ENCODE peak calls at places on chromosomes 11 and 22, in four cellular contexts. U is right lobe of liver, G is left ventricle myocardium inferior, T is esophagus squamous epithelium. Z is an unnamed sample.

GRCh38 chr22:36387914-36388864 is at the start of gene MYH9:
- DNase-seq in U (peak; percentile 100), G (peak; percentile 100), T (peak; percentile 97), Z (peak; percentile 99)

GRCh38 chr22:28813772-28814518 is 13.6 kb upstream of the XBP1 start:
- DNase-seq in U (peak; percentile 93), G (no peak), T (no peak), Z (no peak)

GRCh38 chr11:7905961-7906429 is 25.1 kb downstream of the OR10A6 start:
- DNase-seq in U (no peak), G (no peak), T (no peak), Z (no peak)

GRCh38 chr11:94801866-94802460 is 33.8 kb downstream of the AMOTL1 start:
- DNase-seq in U (no peak), G (no peak), T (no peak), Z (no peak)

GRCh38 chr11:104432526-104432925 is 268.6 kb upstream of the PDGFD start:
- DNase-seq in U (no peak), G (no peak), T (no peak), Z (no peak)

GRCh38 chr11:131108780-131109179 is 192.5 kb upstream of the SNX19 start:
- DNase-seq in U (no peak), G (no peak), T (no peak), Z (no peak)

GRCh38 chr11:57556041-57556440 is 11.4 kb downstream of the UBE2L6 start:
- DNase-seq in U (peak; percentile 62), G (no peak), T (no peak), Z (no peak)

GRCh38 chr22:42685941-42686666 is 34.6 kb downstream of the A4GALT start:
- DNase-seq in U (no peak), G (peak; percentile 81), T (no peak), Z (no peak)

GRCh38 chr22:21927174-21927823 is 25.3 kb downstream of the PPM1F start:
- DNase-seq in U (no peak), G (no peak), T (no peak), Z (no peak)

GRCh38 chr11:22657101-22657694 is 9.2 kb upstream of the GAS2 start:
- DNase-seq in U (no peak), G (no peak), T (no peak), Z (no peak)

GRCh38 chr11:70467196-70468085 is 69.1 kb downstream of the CTTN start:
- DNase-seq in U (no peak), G (peak; percentile 53), T (no peak), Z (peak; percentile 17)

GRCh38 chr22:45671051-45671782 is 417 bp upstream of the ATXN10 start:
- DNase-seq in U (no peak), G (no peak), T (no peak), Z (no peak)

GRCh38 chr11:70399681-70400112 is 1.4 kb downstream of the CTTN start:
- DNase-seq in U (peak; percentile 52), G (peak; percentile 77), T (no peak), Z (peak; percentile 79)

GRCh38 chr11:63667993-63668392 is 3.2 kb downstream of the ATL3 start:
- DNase-seq in U (no peak), G (no peak), T (no peak), Z (no peak)

GRCh38 chr11:111327908-111328624 is 29.7 kb downstream of the POU2AF3 start:
- DNase-seq in U (peak; percentile 65), G (peak; percentile 38), T (no peak), Z (no peak)
- H3K4me1 ChIP-seq in U (no peaks in the 10 kb centered on the region), G (peaks cover 47% of the 10 kb centered on the region), T (peaks cover 11% of the 10 kb centered on the region), Z (peaks cover 50% of the 10 kb centered on the region)

DNA sequence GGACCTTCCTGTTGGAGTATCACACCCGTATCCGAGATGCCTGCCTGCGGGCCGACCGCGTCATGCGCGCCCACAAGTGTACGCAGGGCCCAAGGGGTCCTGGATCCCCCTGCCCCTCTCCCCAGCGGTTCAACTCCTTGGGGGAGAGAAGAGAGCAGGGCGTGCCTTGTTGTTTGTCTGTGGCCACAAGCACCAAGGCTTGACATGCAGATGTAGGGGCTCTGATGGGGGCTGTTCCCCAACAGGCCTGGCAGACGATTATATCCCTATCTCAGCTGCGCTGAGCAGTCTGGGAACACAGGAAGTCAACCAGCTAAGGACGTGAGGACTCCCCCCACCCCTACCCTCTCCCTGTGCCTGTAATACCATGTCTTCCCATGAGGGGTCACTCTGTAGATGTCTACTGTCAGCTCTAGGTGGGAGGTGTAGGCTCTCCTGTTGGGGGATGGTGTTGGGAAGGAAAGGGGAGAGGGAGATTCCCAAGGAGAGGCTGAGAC is 6.8 kb downstream of the CFL1 start:
- DNase-seq in U (no peak), G (no peak), T (no peak), Z (no peak)
- TF ChIP-seq CTCF in U (peak; percentile 44), G (peak; percentile 26), T (peak; percentile 14), Z (peak; percentile 24)

GRCh38 chr11:120329556-120329955 is 4.5 kb downstream of the TLCD5 start:
- DNase-seq in U (no peak), G (no peak), T (no peak), Z (no peak)

GRCh38 chr11:120331301-120331966 is 4.8 kb upstream of the ARHGEF12 start:
- DNase-seq in U (no peak), G (peak; percentile 43), T (no peak), Z (no peak)

GRCh38 chr11:120327311-120327710 is 2.2 kb downstream of the TLCD5 start:
- DNase-seq in U (no peak), G (no peak), T (no peak), Z (no peak)

GRCh38 chr11:120332822-120333716 is 3.1 kb upstream of the ARHGEF12 start:
- DNase-seq in U (no peak), G (no peak), T (no peak), Z (no peak)

DNA sequence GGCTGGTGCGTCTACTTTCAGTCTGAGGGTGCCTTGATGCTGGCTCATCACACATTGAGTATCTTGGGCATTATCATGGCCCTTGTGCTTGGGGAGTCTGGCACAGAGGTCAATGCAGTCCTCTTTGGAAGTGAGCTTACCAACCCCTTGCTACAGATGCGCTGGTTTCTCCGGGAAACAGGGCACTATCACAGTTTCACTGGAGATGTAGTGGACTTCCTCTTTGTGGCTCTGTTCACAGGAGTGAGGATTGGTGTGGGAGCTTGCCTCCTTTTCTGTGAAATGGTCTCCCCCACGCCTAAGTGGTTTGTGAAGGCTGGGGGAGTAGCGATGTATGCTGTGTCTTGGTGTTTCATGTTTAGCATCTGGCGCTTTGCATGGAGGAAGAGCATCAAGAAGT is 4.9 kb downstream of the TLCD5 start:
- DNase-seq in U (no peak), G (no peak), T (no peak), Z (no peak)
- H3K4me1 ChIP-seq in U (no peaks in the 10 kb centered on the region), G (peaks cover 87% of the 10 kb centered on the region), T (peaks cover 10% of the 10 kb centered on the region), Z (peaks cover 42% of the 10 kb centered on the region)

GRCh38 chr11:84249344-84250135 is 963.4 kb upstream of the CCDC90B start:
- DNase-seq in U (peak; percentile 62), G (no peak), T (no peak), Z (no peak)
- TF ChIP-seq CTCF in U (no peak), G (no peak), T (no peak), Z (no peak)

GRCh38 chr11:114289779-114290178 is 6.4 kb upstream of the NNMT start:
- DNase-seq in U (no peak), G (no peak), T (no peak), Z (no peak)
- H3K4me1 ChIP-seq in U (no peaks in the 10 kb centered on the region), G (peaks cover 42% of the 10 kb centered on the region), T (no peaks in the 10 kb centered on the region), Z (peaks cover 49% of the 10 kb centered on the region)

GRCh38 chr11:67054851-67055523 is 1.7 kb upstream of the RHOD start:
- DNase-seq in U (no peak), G (peak; percentile 75), T (no peak), Z (no peak)

GRCh38 chr11:67055812-67056211 is 835 bp upstream of the RHOD start:
- DNase-seq in U (no peak), G (no peak), T (no peak), Z (no peak)

GRCh38 chr11:67052891-67053290 is 3.8 kb upstream of the RHOD start:
- DNase-seq in U (peak; percentile 80), G (no peak), T (no peak), Z (no peak)

GRCh38 chr11:67056267-67056639 is 394 bp upstream of the RHOD start:
- DNase-seq in U (no peak), G (no peak), T (no peak), Z (no peak)

GRCh38 chr11:67053896-67054850 is 2.5 kb upstream of the RHOD start:
- DNase-seq in U (peak; percentile 75), G (no peak), T (no peak), Z (peak; percentile 39)
- TF ChIP-seq CTCF in U (peak; percentile 49), G (peak; percentile 74), T (peak; percentile 64), Z (peak; percentile 65)

DNA sequence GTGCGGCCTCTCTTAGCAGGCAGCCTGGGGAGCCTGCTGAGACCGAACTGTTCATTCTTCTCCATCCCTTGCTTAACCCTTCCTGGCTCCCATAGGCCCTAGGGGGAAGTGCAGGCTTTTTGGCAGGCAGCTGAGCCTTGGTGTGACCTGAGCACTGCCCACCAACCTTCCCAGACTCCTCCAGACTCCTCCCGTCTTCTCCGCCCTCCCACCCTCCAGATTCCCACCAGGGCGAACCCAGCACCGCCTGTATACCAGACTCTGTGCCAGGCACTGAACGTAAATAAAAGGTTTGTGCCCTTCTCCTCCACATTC is 7.9 kb downstream of the RELT start:
- DNase-seq in U (no peak), G (no peak), T (no peak), Z (no peak)
- H3K4me1 ChIP-seq in U (no peaks in the 10 kb centered on the region), G (peaks cover 81% of the 10 kb centered on the region), T (peaks cover 47% of the 10 kb centered on the region), Z (peaks cover 12% of the 10 kb centered on the region)